ENCODE peak calls at places on chromosomes 3 and 15, in eight cellular contexts. X, T, D, B, I, R, L and P are unnamed samples.

GRCh38 chr15:26848498-26848897 is 18.4 kb upstream of the GABRA5 start:
- ATAC-seq in R (no peak), L (no peak), B (no peak), X (no peak), D (no peak), I (no peak), T (no peak), P (no peak)

GRCh38 chr3:178536271-178537079 is at the start of gene KCNMB2:
- ATAC-seq in I (peak; percentile 86), L (peak; percentile 63), X (no peak), R (peak; percentile 79), D (no peak), T (no peak), B (no peak), P (peak; percentile 43)

GRCh38 chr15:84904409-84904808 is 19.9 kb downstream of the SLC28A1 start:
- ATAC-seq in X (no peak), R (peak; percentile 85), B (no peak), L (no peak), D (no peak), T (no peak), I (peak; percentile 91), P (no peak)

GRCh38 chr3:5264093-5264610 is 76.6 kb downstream of the EDEM1 start:
- ATAC-seq in I (no peak), L (no peak), B (no peak), D (no peak), X (no peak), T (no peak), R (no peak), P (no peak)

GRCh38 chr15:74807302-74807701 is 5.3 kb upstream of the LMAN1L start:
- ATAC-seq in B (no peak), I (no peak), T (no peak), D (no peak), R (no peak), L (no peak), X (no peak), P (no peak)

GRCh38 chr15:38671003-38671382 is 106.4 kb upstream of the RASGRP1 start:
- ATAC-seq in I (no peak), L (no peak), R (no peak), D (no peak), B (no peak), X (no peak), T (no peak), P (no peak)

GRCh38 chr3:187361835-187362234 is 6.3 kb upstream of the RTP4 start:
- ATAC-seq in L (no peak), B (no peak), X (no peak), I (peak; percentile 61), D (no peak), R (peak; percentile 38), T (no peak), P (no peak)

GRCh38 chr15:29089731-29090616 is 179.6 kb downstream of the NSMCE3 start:
- ATAC-seq in X (peak; percentile 50), R (no peak), D (peak; percentile 32), L (no peak), I (no peak), B (no peak), T (no peak), P (no peak)

GRCh38 chr3:43243590-43244587 is 42.5 kb upstream of the SNRK start:
- ATAC-seq in X (no peak), R (no peak), T (no peak), I (no peak), L (no peak), B (no peak), D (no peak), P (no peak)

GRCh38 chr3:177150218-177150916 is 46.9 kb downstream of the TBL1XR1 start:
- ATAC-seq in I (no peak), R (peak; percentile 27), T (no peak), D (peak; percentile 50), L (peak; percentile 75), B (no peak), X (peak; percentile 14), P (no peak)

GRCh38 chr15:43209059-43209824 is 11.6 kb downstream of the EPB42 start:
- ATAC-seq in X (peak; percentile 63), R (peak; percentile 31), L (peak; percentile 42), I (peak; percentile 34), T (no peak), D (no peak), B (no peak), P (no peak)
- TF ChIP-seq CTCF in X (peak; percentile 8), R (no peak), L (no peak), I (no peak), T (no peak), D (no peak), B (no peak), P (no peak)

GRCh38 chr3:50340404-50341329 is at the start of gene RASSF1:
- ATAC-seq in X (peak; percentile 55), T (peak; percentile 70), D (peak; percentile 58), L (peak; percentile 11), R (peak; percentile 56), B (no peak), I (peak; percentile 49), P (peak; percentile 44)
- H3K4me3 ChIP-seq in X (peak within 1 kb of the TSS; percentile 62), T (peak within 1 kb of the TSS; percentile 53), D (peak within 1 kb of the TSS; percentile 84), L (peak within 1 kb of the TSS; percentile 23), R (peak within 1 kb of the TSS; percentile 95), B (no peak within 1 kb of the TSS), I (peak within 1 kb of the TSS; percentile 64), P (peak within 1 kb of the TSS; percentile 65)

DNA sequence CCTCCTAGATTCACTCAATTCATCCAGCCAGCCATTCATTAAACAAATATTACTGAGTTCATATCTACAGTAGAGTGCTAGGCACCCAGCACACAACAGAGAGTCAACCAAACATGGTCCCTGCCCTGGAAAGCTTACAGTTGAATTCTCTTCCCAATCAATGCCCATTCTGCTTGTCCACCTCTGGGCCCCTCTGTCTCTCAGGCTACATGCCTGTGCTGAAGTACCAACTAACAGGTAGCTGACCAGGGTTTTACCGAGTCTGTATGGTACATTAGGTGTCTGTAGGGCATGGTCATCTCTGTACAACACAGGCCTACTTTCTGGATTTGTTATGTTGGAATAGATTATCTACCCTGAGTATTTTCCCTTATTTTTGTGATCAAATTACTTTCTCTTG is 23.3 kb downstream of the PLD1 start:
- ATAC-seq in R (no peak), I (no peak), D (no peak), L (no peak), T (no peak), B (no peak), X (no peak), P (no peak)
- H3K36me3 ChIP-seq in R (no peaks in the 10 kb centered on the region), I (no peaks in the 10 kb centered on the region), D (no peaks in the 10 kb centered on the region), L (no peaks in the 10 kb centered on the region), T (no peaks in the 10 kb centered on the region), B (no peaks in the 10 kb centered on the region), X (no peaks in the 10 kb centered on the region), P (no peaks in the 10 kb centered on the region)

GRCh38 chr3:184712248-184712559 is 340 bp upstream of the MAGEF1 start:
- ATAC-seq in I (no peak), R (no peak), T (no peak), D (no peak), X (no peak), B (no peak), L (no peak), P (no peak)
- TF ChIP-seq CTCF in I (no peak), R (no peak), T (no peak), D (no peak), X (no peak), B (no peak), L (no peak), P (no peak)